ENCODE peak calls at places on chromosome 6, in seven cellular contexts. B, K, T, L, X, U and Y are unnamed samples.
A peak's percentile ranks its signal among the peaks of the same experiment; 100 is the strongest.

GRCh38 chr6:136166815-136167214 is 83.3 kb downstream of the MTFR2 start:
- DNase-seq in K (no peak), U (no peak), T (no peak), X (no peak), B (no peak), L (no peak), Y (no peak)

GRCh38 chr6:28920281-28920680 is 3.5 kb downstream of the TRIM27 start:
- DNase-seq in T (no peak), B (no peak), X (no peak), L (no peak), U (no peak), K (no peak), Y (no peak)

GRCh38 chr6:138109042-138109997 is 2.1 kb upstream of the PERP start:
- DNase-seq in B (peak; percentile 91), L (peak; percentile 64), X (peak; percentile 57), K (peak; percentile 78), U (peak; percentile 80), T (peak; percentile 61), Y (peak; percentile 82)

GRCh38 chr6:81766482-81767069 is 14.1 kb upstream of the TENT5A start:
- DNase-seq in X (no peak), K (no peak), L (peak; percentile 78), U (no peak), T (no peak), B (peak; percentile 92), Y (no peak)

GRCh38 chr6:140436023-140436811 is 1061.8 kb upstream of the CITED2 start:
- DNase-seq in U (no peak), X (no peak), B (no peak), L (no peak), T (no peak), K (no peak), Y (no peak)

GRCh38 chr6:113565306-113565705 is 291.8 kb upstream of the MARCKS start:
- DNase-seq in U (no peak), L (no peak), T (no peak), K (no peak), B (no peak), X (no peak), Y (no peak)

GRCh38 chr6:138337076-138337475 is 40.6 kb upstream of the SMIM28 start:
- DNase-seq in U (no peak), X (no peak), L (no peak), B (no peak), T (no peak), K (no peak), Y (no peak)

GRCh38 chr6:74971631-74972030 is 234.2 kb downstream of the COL12A1 start:
- DNase-seq in T (no peak), K (no peak), X (no peak), U (no peak), B (peak; percentile 5), L (no peak), Y (no peak)

GRCh38 chr6:105601541-105602174 is 198.8 kb upstream of the PREP start:
- DNase-seq in T (peak; percentile 72), B (no peak), K (peak; percentile 51), X (peak; percentile 82), U (no peak), L (peak; percentile 36), Y (peak; percentile 91)

GRCh38 chr6:2964793-2965503 is 6.4 kb downstream of the SERPINB6 start:
- DNase-seq in T (no peak), L (no peak), K (no peak), X (no peak), U (no peak), B (no peak), Y (no peak)

GRCh38 chr6:46453221-46453620 is 38.0 kb downstream of the RCAN2 start:
- DNase-seq in B (no peak), L (no peak), U (no peak), X (no peak), K (no peak), T (no peak), Y (no peak)

GRCh38 chr6:37137201-37137880 is 32.6 kb upstream of the PIM1 start:
- DNase-seq in T (peak; percentile 58), K (no peak), U (no peak), B (peak; percentile 96), X (no peak), L (peak; percentile 93), Y (no peak)

GRCh38 chr6:3766219-3766618 is 14.7 kb upstream of the PXDC1 start:
- DNase-seq in L (no peak), X (no peak), K (no peak), B (no peak), U (no peak), T (no peak), Y (no peak)

GRCh38 chr6:82331031-82331773 is 32.4 kb upstream of the TPBG start:
- DNase-seq in L (no peak), K (no peak), B (no peak), T (no peak), X (no peak), U (no peak), Y (no peak)

GRCh38 chr6:146041282-146041681 is 12.4 kb downstream of the GRM1 start:
- DNase-seq in T (no peak), L (peak; percentile 33), B (peak; percentile 40), X (no peak), U (no peak), K (no peak), Y (no peak)

GRCh38 chr6:153302133-153302532 is 171.1 kb upstream of the RGS17 start:
- DNase-seq in L (no peak), X (no peak), T (no peak), K (no peak), B (no peak), U (no peak), Y (no peak)

GRCh38 chr6:29577544-29577943 is 7.4 kb upstream of the OR2H2 start:
- DNase-seq in L (no peak), U (no peak), K (no peak), T (no peak), X (no peak), B (no peak), Y (no peak)

GRCh38 chr6:154537942-154538341 is 27.5 kb upstream of the CNKSR3 start:
- DNase-seq in X (no peak), U (no peak), K (no peak), L (peak; percentile 58), B (no peak), T (no peak), Y (no peak)

GRCh38 chr6:139690007-139690406 is 315.6 kb upstream of the CITED2 start:
- DNase-seq in T (no peak), U (no peak), K (no peak), X (no peak), L (no peak), B (no peak), Y (no peak)

DNA sequence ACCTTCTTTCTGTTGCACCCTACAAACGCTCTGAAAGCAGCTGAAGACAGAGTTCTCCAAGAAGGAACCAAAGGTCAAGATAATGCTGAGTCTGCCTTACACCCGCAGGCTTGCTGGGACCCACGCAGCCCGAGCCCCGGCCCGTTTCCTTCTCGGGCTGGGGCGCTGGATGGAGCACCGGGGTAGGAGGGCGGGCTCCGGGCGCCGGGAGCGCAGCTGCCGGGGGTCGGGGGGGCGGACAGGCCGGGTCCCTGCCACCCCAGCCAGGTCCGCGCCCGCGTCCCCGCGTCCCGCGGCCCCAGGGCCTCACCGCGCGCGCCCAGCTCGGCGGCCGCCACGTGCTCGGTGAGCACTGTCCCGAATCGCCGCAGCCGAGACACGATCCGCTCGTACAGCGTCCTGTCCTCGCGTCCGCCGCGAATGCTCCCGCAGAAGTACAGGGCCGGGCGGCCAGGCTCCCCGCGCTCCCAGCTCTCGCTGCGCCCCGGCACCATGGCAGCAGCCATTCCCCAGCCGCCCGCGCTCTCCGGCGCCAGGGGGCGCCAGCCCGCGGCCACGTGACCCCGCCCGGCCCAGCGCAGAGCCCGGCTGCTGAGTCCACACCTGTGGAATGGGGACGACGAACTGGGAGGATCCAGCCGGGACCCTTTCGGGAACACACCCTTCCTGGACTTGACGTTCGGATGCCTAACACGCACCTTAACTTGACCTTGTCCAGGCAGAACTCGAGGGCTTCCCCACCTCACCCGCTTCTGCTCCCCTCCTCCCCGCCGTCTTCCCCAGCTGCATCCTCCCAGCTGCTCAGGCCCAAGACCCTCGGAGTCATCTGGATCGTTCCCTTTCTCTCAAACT is at the start of gene DNPH1:
- DNase-seq in K (peak; percentile 51), U (peak; percentile 95), T (peak; percentile 83), L (peak; percentile 59), B (peak; percentile 70), X (peak; percentile 80), Y (peak; percentile 43)
- TF ChIP-seq POLR2A in K (no peak), U (no peak), T (peak; percentile 31), L (peak; percentile 84), B (peak; percentile 77), X (peak; percentile 38), Y (no peak)

DNA sequence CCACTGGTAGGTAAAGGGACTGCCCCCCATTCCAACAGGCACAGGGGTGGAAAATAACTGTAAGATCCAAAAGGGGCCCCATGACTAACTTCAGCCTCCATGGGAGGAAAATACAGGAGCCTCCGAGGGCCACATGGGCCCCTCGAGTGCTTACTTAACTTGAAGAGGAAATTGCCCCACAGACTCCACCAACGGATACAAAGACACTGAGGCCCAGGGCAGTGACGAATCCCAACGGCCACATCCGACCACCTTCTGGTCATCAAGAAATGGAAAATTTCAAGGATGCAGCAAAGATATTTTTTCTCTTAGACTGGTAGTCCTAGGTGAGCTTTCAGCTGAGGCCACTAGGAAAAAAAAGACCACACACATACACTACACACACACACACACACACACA is 116.0 kb upstream of the MRPS10 start:
- DNase-seq in T (no peak), U (no peak), K (no peak), B (no peak), X (no peak), L (no peak), Y (no peak)
- H3K4me3 ChIP-seq in T (no peak overlapping the region), U (no peak overlapping the region), K (no peak overlapping the region), B (no peak overlapping the region), X (no peak overlapping the region), L (no peak overlapping the region), Y (no peak overlapping the region)

GRCh38 chr6:15249371-15250019 is 3.6 kb downstream of the JARID2 start:
- DNase-seq in X (no peak), T (no peak), K (no peak), B (no peak), L (no peak), U (peak; percentile 40), Y (no peak)

GRCh38 chr6:15247750-15248450 is 2.0 kb downstream of the JARID2 start:
- DNase-seq in X (peak; percentile 64), K (peak; percentile 34), B (peak; percentile 55), U (peak; percentile 92), L (peak; percentile 46), T (peak; percentile 53), Y (peak; percentile 92)

GRCh38 chr6:15252205-15252604 is 6.3 kb downstream of the JARID2 start:
- DNase-seq in U (no peak), L (no peak), X (no peak), K (no peak), B (no peak), T (no peak), Y (no peak)

GRCh38 chr6:15248451-15249370 is 2.8 kb downstream of the JARID2 start:
- DNase-seq in U (peak; percentile 98), L (peak; percentile 93), X (peak; percentile 98), B (peak; percentile 89), T (peak; percentile 94), K (peak; percentile 88), Y (peak; percentile 99)

GRCh38 chr6:15250440-15251168 is 4.7 kb downstream of the JARID2 start:
- DNase-seq in L (no peak), B (no peak), U (peak; percentile 42), T (no peak), X (no peak), K (no peak), Y (no peak)
- TF ChIP-seq POLR2A in L (no peak), B (no peak), U (no peak), T (no peak), X (no peak), K (no peak), Y (no peak)

DNA sequence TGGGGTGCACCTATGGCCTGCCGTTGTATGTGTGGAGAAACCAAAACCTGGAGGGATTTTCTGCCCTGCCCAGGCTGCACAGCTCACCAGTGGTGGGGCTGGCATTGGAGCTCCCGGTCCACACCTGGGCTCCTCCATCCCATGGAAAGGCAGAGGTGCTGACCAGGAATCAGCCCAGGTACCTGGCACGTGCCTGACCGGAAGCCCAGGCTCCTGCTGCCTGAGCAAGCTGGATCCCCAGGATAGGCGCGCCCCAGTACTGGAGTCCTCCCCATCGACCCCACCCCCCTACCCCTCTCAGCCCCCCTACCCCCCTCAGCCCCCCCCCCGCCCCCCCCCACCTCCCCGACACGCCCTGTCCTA is 39.9 kb upstream of the HMGA1 start:
- DNase-seq in X (no peak), K (no peak), L (no peak), B (no peak), T (no peak), U (no peak), Y (no peak)
- H3K4me3 ChIP-seq in X (peak overlapping the region; percentile 53), K (peak overlapping the region; percentile 54), L (peak overlapping the region; percentile 55), B (no peak overlapping the region), T (peak overlapping the region; percentile 45), U (peak overlapping the region; percentile 81), Y (no peak overlapping the region)